ENCODE peak calls at places on chromosomes 5 and 9, in six cellular contexts. One of them, this sample, is unnamed.

GRCh38 chr5:151683444-151683843 is 3.3 kb downstream of the SPARC start:
- DNase-seq in H1: no peak
- DNase-seq in H9: no peak
- DNase-seq in neuronal stem cell: no peak
- DNase-seq in IMR-90: no peak
- DNase-seq in mesenchymal stem cell: no peak
- DNase-seq in this sample: no peak

GRCh38 chr5:57417981-57418380 is 64.6 kb downstream of the ACTBL2 start:
- DNase-seq in H1: no peak
- DNase-seq in H9: no peak
- DNase-seq in neuronal stem cell: no peak
- DNase-seq in IMR-90: no peak
- DNase-seq in mesenchymal stem cell: no peak
- DNase-seq in this sample: no peak

GRCh38 chr9:2128611-2129010 is 113.5 kb downstream of the SMARCA2 start:
- DNase-seq in H1: no peak
- DNase-seq in H9: no peak
- DNase-seq in neuronal stem cell: no peak
- DNase-seq in IMR-90: no peak
- DNase-seq in mesenchymal stem cell: no peak
- DNase-seq in this sample: no peak

GRCh38 chr9:69157751-69158466 is 16.2 kb upstream of the TJP2 start:
- DNase-seq in H1: no peak
- DNase-seq in H9: peak
- DNase-seq in neuronal stem cell: no peak
- DNase-seq in IMR-90: peak
- DNase-seq in mesenchymal stem cell: peak
- DNase-seq in this sample: peak

GRCh38 chr9:22131817-22132216 is 122.7 kb upstream of the CDKN2B start:
- DNase-seq in H1: no peak
- DNase-seq in H9: no peak
- DNase-seq in neuronal stem cell: no peak
- DNase-seq in IMR-90: no peak
- DNase-seq in mesenchymal stem cell: no peak
- DNase-seq in this sample: no peak

GRCh38 chr5:36657563-36657995 is 51.2 kb downstream of the SLC1A3 start:
- DNase-seq in H1: no peak
- DNase-seq in H9: no peak
- DNase-seq in neuronal stem cell: no peak
- DNase-seq in IMR-90: peak
- DNase-seq in mesenchymal stem cell: peak
- DNase-seq in this sample: peak

GRCh38 chr5:67014957-67015400 is 181.6 kb downstream of the CD180 start:
- DNase-seq in H1: no peak
- DNase-seq in H9: no peak
- DNase-seq in neuronal stem cell: no peak
- DNase-seq in IMR-90: no peak
- DNase-seq in mesenchymal stem cell: no peak
- DNase-seq in this sample: no peak

GRCh38 chr9:36148652-36149051 is 12.1 kb downstream of the GLIPR2 start:
- DNase-seq in H1: no peak
- DNase-seq in H9: no peak
- DNase-seq in neuronal stem cell: no peak
- DNase-seq in IMR-90: peak
- DNase-seq in mesenchymal stem cell: peak
- DNase-seq in this sample: peak

GRCh38 chr9:97075289-97075870 is 36.4 kb upstream of the CTSV start:
- DNase-seq in H1: no peak
- DNase-seq in H9: no peak
- DNase-seq in neuronal stem cell: no peak
- DNase-seq in IMR-90: no peak
- DNase-seq in mesenchymal stem cell: no peak
- DNase-seq in this sample: no peak

GRCh38 chr5:38370341-38371100 is 112.2 kb downstream of the EGFLAM start:
- DNase-seq in H1: no peak
- DNase-seq in H9: no peak
- DNase-seq in neuronal stem cell: no peak
- DNase-seq in IMR-90: no peak
- DNase-seq in mesenchymal stem cell: no peak
- DNase-seq in this sample: no peak

GRCh38 chr5:131994533-131995226 is 16.8 kb downstream of the ACSL6 start:
- DNase-seq in H1: no peak
- DNase-seq in H9: no peak
- DNase-seq in neuronal stem cell: no peak
- DNase-seq in IMR-90: no peak
- DNase-seq in mesenchymal stem cell: no peak
- DNase-seq in this sample: no peak

GRCh38 chr5:133285583-133286021 is 233.8 kb downstream of the HSPA4 start:
- DNase-seq in H1: no peak
- DNase-seq in H9: no peak
- DNase-seq in neuronal stem cell: no peak
- DNase-seq in IMR-90: peak
- DNase-seq in mesenchymal stem cell: peak
- DNase-seq in this sample: no peak

GRCh38 chr5:33075731-33076130 is 364.6 kb downstream of the NPR3 start:
- DNase-seq in H1: no peak
- DNase-seq in H9: no peak
- DNase-seq in neuronal stem cell: no peak
- DNase-seq in IMR-90: peak
- DNase-seq in mesenchymal stem cell: peak
- DNase-seq in this sample: peak

GRCh38 chr5:43073597-43074546 is 33.8 kb upstream of the ANXA2R start:
- DNase-seq in H1: peak
- DNase-seq in H9: peak
- DNase-seq in neuronal stem cell: no peak
- DNase-seq in IMR-90: peak
- DNase-seq in mesenchymal stem cell: peak
- DNase-seq in this sample: no peak

GRCh38 chr5:172528440-172528839 is 74.1 kb upstream of the SH3PXD2B start:
- DNase-seq in H1: peak
- DNase-seq in H9: peak
- DNase-seq in neuronal stem cell: no peak
- DNase-seq in IMR-90: no peak
- DNase-seq in mesenchymal stem cell: no peak
- DNase-seq in this sample: no peak

GRCh38 chr9:120765910-120766309 is 27.3 kb downstream of the FBXW2 start:
- DNase-seq in H1: no peak
- DNase-seq in H9: no peak
- DNase-seq in neuronal stem cell: no peak
- DNase-seq in IMR-90: no peak
- DNase-seq in mesenchymal stem cell: no peak
- DNase-seq in this sample: no peak

GRCh38 chr9:116327702-116328440 is 174.3 kb downstream of the PAPPA start:
- DNase-seq in H1: no peak
- DNase-seq in H9: no peak
- DNase-seq in neuronal stem cell: no peak
- DNase-seq in IMR-90: peak
- DNase-seq in mesenchymal stem cell: peak
- DNase-seq in this sample: no peak

GRCh38 chr5:115194671-115195070 is 25.0 kb upstream of the TRIM36 start:
- DNase-seq in H1: no peak
- DNase-seq in H9: no peak
- DNase-seq in neuronal stem cell: no peak
- DNase-seq in IMR-90: no peak
- DNase-seq in mesenchymal stem cell: no peak
- DNase-seq in this sample: no peak

GRCh38 chr9:83707768-83708514 is at the start of gene UBQLN1:
- DNase-seq in H1: peak
- DNase-seq in H9: peak
- DNase-seq in neuronal stem cell: peak
- DNase-seq in IMR-90: peak
- DNase-seq in mesenchymal stem cell: peak
- DNase-seq in this sample: peak

GRCh38 chr5:165714594-165714993 is 2209.2 kb downstream of the MAT2B start:
- DNase-seq in H1: no peak
- DNase-seq in H9: no peak
- DNase-seq in neuronal stem cell: no peak
- DNase-seq in IMR-90: no peak
- DNase-seq in mesenchymal stem cell: peak
- DNase-seq in this sample: no peak

GRCh38 chr5:151067632-151068031 is 13.2 kb downstream of the TNIP1 start:
- DNase-seq in H1: no peak
- DNase-seq in H9: no peak
- DNase-seq in neuronal stem cell: no peak
- DNase-seq in IMR-90: no peak
- DNase-seq in mesenchymal stem cell: no peak
- DNase-seq in this sample: no peak

GRCh38 chr9:1271786-1272185 is 221.6 kb downstream of the DMRT2 start:
- DNase-seq in H1: no peak
- DNase-seq in H9: no peak
- DNase-seq in neuronal stem cell: no peak
- DNase-seq in IMR-90: no peak
- DNase-seq in mesenchymal stem cell: no peak
- DNase-seq in this sample: no peak

GRCh38 chr9:121750715-121751623 is 99.5 kb downstream of the DAB2IP start:
- DNase-seq in H1: no peak
- DNase-seq in H9: no peak
- DNase-seq in neuronal stem cell: no peak
- DNase-seq in IMR-90: no peak
- DNase-seq in mesenchymal stem cell: no peak
- DNase-seq in this sample: no peak

GRCh38 chr5:136192015-136192525 is 892 bp downstream of the SMIM32 start:
- DNase-seq in H1: peak
- DNase-seq in H9: peak
- DNase-seq in neuronal stem cell: no peak
- DNase-seq in IMR-90: no peak
- DNase-seq in mesenchymal stem cell: peak
- DNase-seq in this sample: no peak

GRCh38 chr9:116479145-116479544 is 208.0 kb upstream of the TRIM32 start:
- DNase-seq in H1: peak
- DNase-seq in H9: no peak
- DNase-seq in neuronal stem cell: no peak
- DNase-seq in IMR-90: peak
- DNase-seq in mesenchymal stem cell: no peak
- DNase-seq in this sample: no peak

GRCh38 chr9:626591-626990 is 214.9 kb upstream of the DMRT1 start:
- DNase-seq in H1: no peak
- DNase-seq in H9: no peak
- DNase-seq in neuronal stem cell: no peak
- DNase-seq in IMR-90: no peak
- DNase-seq in mesenchymal stem cell: no peak
- DNase-seq in this sample: no peak

GRCh38 chr5:99019812-99020697 is 91.2 kb upstream of the CHD1 start:
- DNase-seq in H1: no peak
- DNase-seq in H9: no peak
- DNase-seq in neuronal stem cell: no peak
- DNase-seq in IMR-90: peak
- DNase-seq in mesenchymal stem cell: peak
- DNase-seq in this sample: peak

GRCh38 chr5:141641634-141642278 is 5.0 kb downstream of the RELL2 start:
- DNase-seq in H1: no peak
- DNase-seq in H9: no peak
- DNase-seq in neuronal stem cell: no peak
- DNase-seq in IMR-90: peak
- DNase-seq in mesenchymal stem cell: peak
- DNase-seq in this sample: no peak

GRCh38 chr5:93572773-93573626 is 8.0 kb downstream of the NR2F1-AS1 start:
- DNase-seq in H1: peak
- DNase-seq in H9: peak
- DNase-seq in neuronal stem cell: no peak
- DNase-seq in IMR-90: no peak
- DNase-seq in mesenchymal stem cell: peak
- DNase-seq in this sample: no peak

GRCh38 chr5:75712091-75712490 is 5.1 kb downstream of the POC5 start:
- DNase-seq in H1: no peak
- DNase-seq in H9: no peak
- DNase-seq in neuronal stem cell: no peak
- DNase-seq in IMR-90: no peak
- DNase-seq in mesenchymal stem cell: no peak
- DNase-seq in this sample: no peak

GRCh38 chr5:75721573-75721972 is 4.3 kb upstream of the POC5 start:
- DNase-seq in H1: no peak
- DNase-seq in H9: no peak
- DNase-seq in neuronal stem cell: no peak
- DNase-seq in IMR-90: no peak
- DNase-seq in mesenchymal stem cell: no peak
- DNase-seq in this sample: no peak

GRCh38 chr5:75720882-75721281 is 3.6 kb upstream of the POC5 start:
- DNase-seq in H1: no peak
- DNase-seq in H9: no peak
- DNase-seq in neuronal stem cell: no peak
- DNase-seq in IMR-90: no peak
- DNase-seq in mesenchymal stem cell: no peak
- DNase-seq in this sample: no peak

GRCh38 chr5:75717082-75717922 is at the start of gene POC5:
- DNase-seq in H1: peak
- DNase-seq in H9: peak
- DNase-seq in neuronal stem cell: peak
- DNase-seq in IMR-90: peak
- DNase-seq in mesenchymal stem cell: peak
- DNase-seq in this sample: peak

GRCh38 chr5:75716715-75717081 is 539 bp downstream of the POC5 start:
- DNase-seq in H1: no peak
- DNase-seq in H9: no peak
- DNase-seq in neuronal stem cell: no peak
- DNase-seq in IMR-90: no peak
- DNase-seq in mesenchymal stem cell: no peak
- DNase-seq in this sample: no peak
- H3K9ac ChIP-seq in H1: peak
- H3K9ac ChIP-seq in H9: peak
- H3K9ac ChIP-seq in neuronal stem cell: no peak
- H3K9ac ChIP-seq in IMR-90: peak
- H3K9ac ChIP-seq in mesenchymal stem cell: peak
- H3K9ac ChIP-seq in this sample: peak

DNA sequence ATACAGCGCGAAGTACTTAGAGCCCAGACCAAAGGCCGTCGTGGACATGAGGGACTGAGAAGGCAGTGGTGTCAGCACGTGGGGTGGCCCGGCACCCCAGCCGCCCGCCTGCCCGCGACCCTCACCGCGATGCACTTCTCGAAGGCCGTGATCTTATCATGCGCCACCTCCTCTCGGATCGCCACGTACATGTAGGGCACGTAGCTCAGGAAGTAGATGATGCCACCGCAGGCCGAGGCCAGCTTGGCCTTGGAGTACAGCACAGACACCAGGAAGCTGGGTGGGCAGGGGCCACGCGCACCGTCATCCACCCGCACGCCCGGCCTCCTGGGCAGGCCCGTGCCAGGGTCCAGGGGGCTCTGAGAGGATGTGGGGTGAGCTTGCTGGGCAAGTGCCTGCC is 11.0 kb downstream of the ABCA2 start:
- DNase-seq in H1: no peak
- DNase-seq in H9: no peak
- DNase-seq in neuronal stem cell: no peak
- DNase-seq in IMR-90: no peak
- DNase-seq in mesenchymal stem cell: no peak
- DNase-seq in this sample: no peak
- H3K14ac ChIP-seq in H1: no peak
- H3K14ac ChIP-seq in H9: no peak
- H3K14ac ChIP-seq in neuronal stem cell: no peak
- H3K14ac ChIP-seq in IMR-90: no peak
- H3K14ac ChIP-seq in mesenchymal stem cell: no peak
- H3K14ac ChIP-seq in this sample: no peak

GRCh38 chr9:90251311-90251710 is 391.3 kb downstream of the DIRAS2 start:
- DNase-seq in H1: no peak
- DNase-seq in H9: no peak
- DNase-seq in neuronal stem cell: no peak
- DNase-seq in IMR-90: no peak
- DNase-seq in mesenchymal stem cell: no peak
- DNase-seq in this sample: no peak
- H3K9ac ChIP-seq in H1: no peak
- H3K9ac ChIP-seq in H9: no peak
- H3K9ac ChIP-seq in neuronal stem cell: no peak
- H3K9ac ChIP-seq in IMR-90: no peak
- H3K9ac ChIP-seq in mesenchymal stem cell: no peak
- H3K9ac ChIP-seq in this sample: no peak

GRCh38 chr9:90097237-90097636 is 492.4 kb downstream of the GADD45G start:
- DNase-seq in H1: no peak
- DNase-seq in H9: no peak
- DNase-seq in neuronal stem cell: no peak
- DNase-seq in IMR-90: no peak
- DNase-seq in mesenchymal stem cell: no peak
- DNase-seq in this sample: no peak
- H3K14ac ChIP-seq in H1: no peak
- H3K14ac ChIP-seq in H9: no peak
- H3K14ac ChIP-seq in neuronal stem cell: no peak
- H3K14ac ChIP-seq in IMR-90: no peak
- H3K14ac ChIP-seq in mesenchymal stem cell: no peak
- H3K14ac ChIP-seq in this sample: no peak

This sample was measured in trophoblast cell.